ENCODE peak calls at places on chromosomes 13 and 19, in six cellular contexts. U is Peyer's patch, Z is tibial artery, S is Calu3, E is suprapubic skin, M is glutamatergic neuron. R is an unnamed sample.

GRCh38 chr13:113637262-113638160 is 20.5 kb downstream of the ATP4B start:
- DNase-seq in U (no peak), Z (no peak), S (no peak), E (peak), M (no peak), R (no peak)

GRCh38 chr13:20174656-20175405 is 14.0 kb upstream of the GJA3 start:
- DNase-seq in U (peak), Z (peak), S (peak), E (peak), M (no peak), R (no peak)

GRCh38 chr19:16876904-16877361 is 11.9 kb upstream of the F2RL3 start:
- DNase-seq in U (no peak), Z (no peak), S (no peak), E (no peak), M (no peak), R (no peak)

GRCh38 chr19:47540748-47541147 is 25.9 kb upstream of the NAPA start:
- DNase-seq in U (no peak), Z (no peak), S (no peak), E (no peak), M (no peak), R (no peak)

GRCh38 chr19:33671211-33671610 is 49.5 kb downstream of the CHST8 start:
- DNase-seq in U (no peak), Z (peak), S (no peak), E (no peak), M (no peak), R (peak)

GRCh38 chr13:57629391-57629804 is 2.1 kb upstream of the PCDH17 start:
- DNase-seq in U (no peak), Z (peak), S (no peak), E (no peak), M (no peak), R (no peak)

GRCh38 chr13:37686501-37686900 is 87.9 kb upstream of the POSTN start:
- DNase-seq in U (no peak), Z (no peak), S (no peak), E (no peak), M (no peak), R (no peak)

GRCh38 chr13:111006508-111007031 is 91.7 kb upstream of the ANKRD10 start:
- DNase-seq in U (peak), Z (peak), S (no peak), E (no peak), M (no peak), R (no peak)

GRCh38 chr13:48318014-48318713 is 14.6 kb downstream of the RB1 start:
- DNase-seq in U (no peak), Z (no peak), S (no peak), E (no peak), M (peak), R (no peak)

GRCh38 chr19:39064405-39064804 is 19.8 kb upstream of the ACP7 start:
- DNase-seq in U (no peak), Z (no peak), S (no peak), E (no peak), M (no peak), R (no peak)

GRCh38 chr13:37491661-37492060 is 106.9 kb downstream of the POSTN start:
- DNase-seq in U (no peak), Z (no peak), S (no peak), E (no peak), M (no peak), R (no peak)

GRCh38 chr19:30799854-30800755 is 427.9 kb downstream of the ZNF536 start:
- DNase-seq in U (no peak), Z (peak), S (no peak), E (no peak), M (peak), R (peak)

GRCh38 chr13:98173431-98173921 is 3.6 kb downstream of the RNF113B start:
- DNase-seq in U (no peak), Z (peak), S (no peak), E (no peak), M (no peak), R (no peak)

GRCh38 chr13:99289674-99290337 is 17.4 kb downstream of the GPR183 start:
- DNase-seq in U (no peak), Z (no peak), S (no peak), E (no peak), M (no peak), R (no peak)

GRCh38 chr19:15264061-15264932 is 32.0 kb upstream of the EPHX3 start:
- DNase-seq in U (peak), Z (peak), S (peak), E (peak), M (peak), R (peak)

GRCh38 chr19:6110360-6110977 is at the start of gene RFX2:
- DNase-seq in U (peak), Z (peak), S (peak), E (peak), M (peak), R (peak)
- TF ChIP-seq CTCF in U (no peak), Z (no peak), S (no peak), E (no peak), M (no peak), R (no peak)

DNA sequence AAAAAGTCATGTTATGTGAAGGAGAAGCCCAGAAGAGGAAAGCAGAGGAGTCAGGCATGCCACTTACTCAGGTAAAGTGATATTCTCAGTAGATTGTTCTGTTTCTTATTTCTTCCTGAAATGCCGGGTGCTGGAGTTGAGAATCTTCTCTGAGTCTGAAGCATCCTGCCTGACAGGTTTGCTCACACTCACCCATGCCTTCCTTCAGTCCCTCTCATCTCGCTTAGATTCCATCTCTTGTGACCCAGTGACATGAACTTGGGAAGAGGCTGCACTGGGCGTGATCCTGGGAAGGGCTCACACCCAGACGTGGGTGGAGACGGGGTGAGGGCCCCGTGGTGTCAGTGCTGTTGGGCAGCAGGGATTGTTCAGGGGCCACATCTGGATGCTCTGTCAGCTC is 8.1 kb downstream of the ZNF766 start:
- DNase-seq in U (no peak), Z (no peak), S (no peak), E (no peak), M (no peak), R (peak)
- TF ChIP-seq CTCF in U (no peak), Z (no peak), S (no peak), E (no peak), M (no peak), R (no peak)

DNA sequence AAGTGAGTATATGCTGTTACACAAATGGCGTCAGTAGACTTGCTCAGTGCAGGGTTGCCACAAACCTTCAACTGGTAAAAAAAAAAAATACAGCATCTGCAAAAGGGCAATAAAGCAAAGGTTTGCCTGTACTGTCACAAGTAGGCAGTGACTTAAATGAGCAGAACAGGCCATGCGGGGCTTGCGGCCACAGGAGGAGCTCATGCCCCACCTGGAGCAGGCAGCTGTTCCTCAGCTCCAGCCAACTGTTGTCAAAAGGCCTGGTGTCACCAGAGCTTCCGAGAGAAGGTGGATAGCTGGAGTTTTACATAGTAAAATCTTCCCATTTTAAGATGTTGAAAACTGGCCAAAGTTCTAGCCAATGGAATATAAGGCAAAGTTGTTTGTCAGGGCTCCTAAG is 7.7 kb downstream of the ATP7B start:
- DNase-seq in U (no peak), Z (no peak), S (no peak), E (no peak), M (no peak), R (no peak)
- TF ChIP-seq CTCF in U (no peak), Z (no peak), S (no peak), E (no peak), M (no peak), R (no peak)

GRCh38 chr13:33677215-33677614 is 140.7 kb upstream of the RFC3 start:
- DNase-seq in U (no peak), Z (no peak), S (no peak), E (no peak), M (no peak), R (no peak)
- TF ChIP-seq CTCF in U (no peak), Z (no peak), S (no peak), E (no peak), M (no peak), R (no peak)

DNA sequence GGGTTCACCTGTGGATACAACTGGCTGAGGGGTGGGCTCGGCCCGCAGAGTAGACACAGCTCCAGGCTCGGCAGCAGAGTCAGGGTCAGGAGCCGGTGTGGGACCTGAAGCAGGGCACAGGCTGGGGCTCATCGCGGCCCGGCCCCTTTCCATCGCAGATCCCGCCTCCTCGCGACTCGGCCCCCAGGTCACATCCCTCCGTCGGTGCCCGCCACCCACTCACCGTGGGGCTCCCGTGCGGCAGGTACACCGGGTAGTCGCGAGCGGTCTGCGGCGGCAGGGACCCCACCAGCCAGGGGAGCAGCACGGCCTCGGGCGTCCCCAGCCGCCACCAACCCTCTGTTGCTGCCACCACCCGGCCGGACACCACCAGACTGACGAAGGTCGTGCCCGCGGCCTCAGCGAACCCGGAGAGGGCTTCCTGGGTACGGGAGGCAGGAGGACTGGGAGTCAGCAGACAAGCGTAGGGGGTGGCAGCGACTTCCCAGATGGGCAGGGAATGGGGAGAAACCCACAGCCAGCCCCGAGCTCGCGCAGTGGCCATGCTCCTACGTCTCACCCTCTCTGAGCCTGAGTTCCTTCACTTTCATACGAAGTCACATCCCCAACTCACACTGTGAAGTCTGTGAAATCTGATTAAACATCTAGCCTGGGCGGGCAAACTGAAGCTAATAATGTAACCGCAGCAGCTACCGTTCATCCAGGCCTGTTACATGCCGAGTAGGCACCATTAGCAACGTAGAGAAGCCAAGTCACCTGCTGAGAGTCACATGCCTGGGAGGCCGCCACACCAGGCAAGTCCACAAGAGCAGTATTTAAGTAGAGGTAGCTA is 3.7 kb downstream of the FUZ start:
- DNase-seq in U (peak), Z (peak), S (no peak), E (peak), M (peak), R (no peak)
- TF ChIP-seq CTCF in U (no peak), Z (no peak), S (no peak), E (no peak), M (no peak), R (peak)

DNA sequence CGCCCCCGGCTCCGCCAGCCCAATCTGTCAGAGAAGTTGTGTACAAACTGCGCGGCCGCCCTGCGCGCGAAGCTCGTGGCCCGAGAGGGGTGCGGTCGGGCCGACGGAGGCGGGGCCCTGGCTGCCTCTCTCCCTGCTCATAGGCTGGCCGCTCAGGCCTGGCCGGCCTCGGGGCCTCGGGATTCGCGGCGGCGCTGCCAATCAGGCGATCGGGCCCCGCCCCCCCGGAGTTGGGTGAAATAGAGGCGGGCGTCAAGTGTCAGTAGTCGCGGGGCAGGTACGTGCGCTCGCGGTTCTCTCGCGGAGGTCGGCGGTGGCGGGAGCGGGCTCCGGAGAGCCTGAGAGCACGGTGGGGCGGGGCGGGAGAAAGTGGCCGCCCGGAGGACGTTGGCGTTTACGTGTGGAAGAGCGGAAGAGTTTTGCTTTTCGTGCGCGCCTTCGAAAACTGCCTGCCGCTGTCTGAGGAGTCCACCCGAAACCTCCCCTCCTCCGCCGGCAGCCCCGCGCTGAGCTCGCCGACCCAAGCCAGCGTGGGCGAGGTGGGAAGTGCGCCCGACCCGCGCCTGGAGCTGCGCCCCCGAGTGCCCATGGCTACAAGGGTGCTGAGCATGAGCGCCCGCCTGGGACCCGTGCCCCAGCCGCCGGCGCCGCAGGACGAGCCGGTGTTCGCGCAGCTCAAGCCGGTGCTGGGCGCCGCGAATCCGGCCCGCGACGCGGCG is at the start of gene KLF5:
- DNase-seq in U (peak), Z (peak), S (peak), E (peak), M (peak), R (peak)
- TF ChIP-seq CTCF in U (no peak), Z (no peak), S (no peak), E (no peak), M (no peak), R (no peak)

DNA sequence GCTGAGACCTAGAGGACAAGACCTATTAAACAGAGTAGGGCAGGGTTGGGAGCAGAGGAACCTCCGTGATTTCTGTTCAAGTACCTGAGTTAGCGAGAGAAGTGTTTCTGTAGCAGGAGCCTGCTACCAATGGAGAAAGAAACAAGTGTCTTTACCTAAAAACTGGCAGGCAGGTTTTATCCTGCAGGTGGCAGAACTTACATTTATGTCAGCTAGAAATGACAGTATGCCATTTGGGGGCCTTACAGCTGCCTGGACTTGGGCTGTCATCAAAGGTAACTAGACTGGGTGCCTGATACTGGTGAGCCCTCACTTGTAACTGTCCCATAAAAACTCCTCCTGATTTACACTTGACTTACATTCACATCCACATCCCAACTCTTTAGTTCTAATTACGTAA is 185.3 kb upstream of the MIR17HG start:
- DNase-seq in U (no peak), Z (no peak), S (no peak), E (no peak), M (no peak), R (no peak)
- TF ChIP-seq CTCF in U (no peak), Z (no peak), S (no peak), E (no peak), M (no peak), R (peak)

DNA sequence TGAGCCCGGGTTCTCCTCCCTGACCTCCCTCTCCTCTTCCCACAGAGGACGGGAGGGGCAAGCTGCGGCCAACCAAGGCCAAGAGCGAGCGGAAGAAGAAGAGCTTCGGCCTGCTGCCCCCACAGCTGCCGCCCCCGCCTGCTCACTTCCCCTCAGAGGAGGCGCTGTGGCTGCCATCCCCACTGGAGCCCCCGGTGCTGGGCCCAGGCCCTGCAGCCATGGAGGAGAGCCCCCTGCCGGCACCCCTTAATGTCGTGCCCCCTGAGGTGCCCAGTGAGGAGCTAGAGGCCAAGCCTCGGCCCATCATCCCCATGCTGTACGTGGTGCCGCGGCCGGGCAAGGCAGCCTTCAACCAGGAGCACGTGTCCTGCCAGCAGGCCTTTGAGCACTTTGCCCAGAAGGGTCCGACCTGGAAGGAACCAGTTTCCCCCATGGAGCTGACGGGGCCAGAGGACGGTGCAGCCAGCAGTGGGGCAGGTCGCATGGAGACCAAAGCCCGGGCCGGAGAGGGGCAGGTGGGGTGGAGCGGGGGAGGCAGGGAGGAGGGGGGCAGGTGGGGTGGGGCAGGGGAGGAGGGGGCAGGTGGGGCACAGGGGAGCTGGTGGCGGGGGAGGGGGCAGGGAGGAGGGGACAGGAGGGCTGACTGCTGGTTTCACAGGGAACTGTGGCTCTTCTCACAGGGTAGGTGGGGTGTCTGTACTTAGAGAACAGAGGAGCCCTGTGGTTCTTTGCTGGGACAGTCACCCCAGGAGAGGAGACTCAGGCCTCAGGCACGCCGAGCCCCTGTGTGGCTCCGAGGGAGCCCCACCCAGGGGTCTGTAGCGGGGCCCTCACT is 162.3 kb downstream of the KDM4B start:
- DNase-seq in U (peak), Z (no peak), S (no peak), E (no peak), M (peak), R (no peak)
- TF ChIP-seq CTCF in U (no peak), Z (no peak), S (no peak), E (no peak), M (no peak), R (no peak)